ENCODE peak calls at places on chromosome 9, in eight cellular contexts. N is neural progenitor cell; L is lower leg skin; C is B cell; B is progenitor cell of endocrine pancreas; G is lung; Q is fibroblast of villous mesenchyme; Z is CD4-positive, alpha-beta T cell. U is an unnamed sample.

GRCh38 chr9:106072421-106072820 is 378.1 kb downstream of the TMEM38B start:
- DNase-seq in N (no peak), L (no peak), C (no peak), B (no peak), G (no peak), Q (no peak), Z (no peak), U (no peak)

GRCh38 chr9:124629600-124629999 is 122.4 kb upstream of the NR5A1 start:
- DNase-seq in N (no peak), L (no peak), C (no peak), B (no peak), G (no peak), Q (no peak), Z (no peak), U (peak)

GRCh38 chr9:123217148-123217585 is 51.2 kb downstream of the STRBP start:
- DNase-seq in N (no peak), L (no peak), C (no peak), B (no peak), G (no peak), Q (peak), Z (no peak), U (no peak)

GRCh38 chr9:22108581-22109370 is 99.7 kb upstream of the CDKN2B start:
- DNase-seq in N (no peak), L (no peak), C (no peak), B (no peak), G (no peak), Q (peak), Z (no peak), U (no peak)

GRCh38 chr9:71975833-71976232 is 64.4 kb downstream of the C9orf85 start:
- DNase-seq in N (no peak), L (no peak), C (no peak), B (no peak), G (no peak), Q (peak), Z (no peak), U (no peak)

GRCh38 chr9:122131401-122131921 is 28.1 kb downstream of the NDUFA8 start:
- DNase-seq in N (peak), L (no peak), C (no peak), B (no peak), G (no peak), Q (no peak), Z (no peak), U (no peak)

GRCh38 chr9:124137009-124137943 is 120.5 kb upstream of the NEK6 start:
- DNase-seq in N (no peak), L (no peak), C (no peak), B (no peak), G (no peak), Q (no peak), Z (no peak), U (peak)

GRCh38 chr9:79769476-79770275 is 197.9 kb downstream of the TLE4 start:
- DNase-seq in N (no peak), L (no peak), C (no peak), B (no peak), G (no peak), Q (no peak), Z (no peak), U (no peak)

GRCh38 chr9:133347985-133348762 is at the start of the genes MED22 and RPL7A:
- DNase-seq in N (peak), L (peak), C (peak), B (peak), G (peak), Q (peak), Z (peak), U (peak)

DNA sequence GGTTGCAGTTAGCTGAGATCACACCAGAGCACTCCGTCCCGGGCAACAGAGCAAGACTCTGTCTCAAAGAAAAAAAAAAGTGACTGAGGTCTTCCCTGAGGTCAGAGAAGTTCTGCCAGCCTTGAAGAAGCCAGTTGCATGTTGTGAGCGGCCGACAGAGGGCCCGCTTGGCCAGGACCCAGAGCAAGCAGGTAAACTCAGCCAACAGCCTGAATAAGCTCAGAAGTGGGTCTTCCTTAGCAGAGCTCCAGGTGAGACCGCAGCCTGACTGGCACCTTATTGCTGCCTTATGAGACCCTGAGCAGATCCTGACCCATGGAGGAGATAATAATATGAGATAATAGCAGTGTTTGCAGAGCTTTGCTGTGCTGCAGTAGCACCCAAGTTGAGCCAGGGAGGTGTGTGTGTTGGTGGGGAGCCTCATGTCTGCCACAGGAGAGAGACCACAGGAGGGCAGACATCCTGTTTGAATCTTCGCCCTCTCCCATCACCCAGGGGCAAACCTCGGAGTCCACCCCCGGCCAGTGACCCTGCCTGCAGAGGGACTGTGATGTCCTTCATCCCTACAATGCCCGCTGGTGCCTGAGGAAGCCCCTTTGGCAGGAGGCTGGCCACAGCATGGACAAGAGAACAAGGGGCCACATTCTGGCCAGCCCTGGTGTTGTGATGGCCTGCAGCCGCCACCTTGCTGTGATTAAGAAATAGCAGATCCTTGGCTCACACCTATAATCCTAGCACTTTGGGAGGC is 10.8 kb upstream of the BARX1 start:
- DNase-seq in N (no peak), L (no peak), C (peak), B (no peak), G (no peak), Q (no peak), Z (no peak), U (peak)
- TF ChIP-seq CTCF in N (peak), L (no peak), C (no peak), B (peak), G (no peak), Q (no peak), Z (no peak), U (no peak)

GRCh38 chr9:136697821-136698526 is 10.7 kb upstream of the AGPAT2 start:
- DNase-seq in N (no peak), L (no peak), C (no peak), B (no peak), G (no peak), Q (no peak), Z (no peak), U (no peak)
- TF ChIP-seq CTCF in N (no peak), L (no peak), C (no peak), B (no peak), G (no peak), Q (no peak), Z (no peak), U (no peak)

GRCh38 chr9:130432362-130432761 is 12.4 kb upstream of the ASS1 start:
- DNase-seq in N (no peak), L (no peak), C (no peak), B (no peak), G (no peak), Q (no peak), Z (no peak), U (no peak)
- TF ChIP-seq CTCF in N (no peak), L (no peak), C (no peak), B (no peak), G (no peak), Q (no peak), Z (no peak), U (no peak)

DNA sequence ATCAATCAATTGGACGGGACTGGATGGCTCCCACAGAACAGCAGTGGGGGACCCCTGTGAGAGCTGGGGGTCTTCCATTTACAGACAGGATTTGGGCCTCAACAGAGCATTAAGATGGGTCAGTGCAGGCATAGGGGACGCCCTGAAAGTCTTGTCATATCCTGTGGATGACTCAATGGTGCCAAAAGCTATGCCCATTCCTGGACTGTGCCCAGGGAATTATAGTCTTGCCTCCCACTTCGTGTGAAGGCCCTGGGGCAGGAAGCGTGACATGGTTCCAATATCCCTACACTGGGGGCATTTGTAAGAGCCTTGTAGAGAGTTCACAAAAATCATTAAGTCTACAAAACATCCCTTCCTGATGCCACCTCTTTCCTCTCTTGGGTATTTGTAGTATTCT is 215.7 kb upstream of the TNC start:
- DNase-seq in N (no peak), L (no peak), C (no peak), B (no peak), G (no peak), Q (no peak), Z (no peak), U (no peak)
- TF ChIP-seq CTCF in N (no peak), L (no peak), C (no peak), B (no peak), G (no peak), Q (no peak), Z (no peak), U (no peak)

GRCh38 chr9:32399110-32399815 is 14.8 kb downstream of the ACO1 start:
- DNase-seq in N (no peak), L (no peak), C (no peak), B (no peak), G (no peak), Q (peak), Z (no peak), U (no peak)

GRCh38 chr9:32398207-32398606 is 13.8 kb downstream of the ACO1 start:
- DNase-seq in N (no peak), L (no peak), C (no peak), B (no peak), G (no peak), Q (peak), Z (no peak), U (no peak)

GRCh38 chr9:32394381-32395049 is 10.1 kb downstream of the ACO1 start:
- DNase-seq in N (no peak), L (no peak), C (no peak), B (no peak), G (no peak), Q (no peak), Z (no peak), U (no peak)

GRCh38 chr9:32401471-32401870 is 17.0 kb downstream of the ACO1 start:
- DNase-seq in N (no peak), L (no peak), C (no peak), B (no peak), G (no peak), Q (no peak), Z (no peak), U (no peak)

DNA sequence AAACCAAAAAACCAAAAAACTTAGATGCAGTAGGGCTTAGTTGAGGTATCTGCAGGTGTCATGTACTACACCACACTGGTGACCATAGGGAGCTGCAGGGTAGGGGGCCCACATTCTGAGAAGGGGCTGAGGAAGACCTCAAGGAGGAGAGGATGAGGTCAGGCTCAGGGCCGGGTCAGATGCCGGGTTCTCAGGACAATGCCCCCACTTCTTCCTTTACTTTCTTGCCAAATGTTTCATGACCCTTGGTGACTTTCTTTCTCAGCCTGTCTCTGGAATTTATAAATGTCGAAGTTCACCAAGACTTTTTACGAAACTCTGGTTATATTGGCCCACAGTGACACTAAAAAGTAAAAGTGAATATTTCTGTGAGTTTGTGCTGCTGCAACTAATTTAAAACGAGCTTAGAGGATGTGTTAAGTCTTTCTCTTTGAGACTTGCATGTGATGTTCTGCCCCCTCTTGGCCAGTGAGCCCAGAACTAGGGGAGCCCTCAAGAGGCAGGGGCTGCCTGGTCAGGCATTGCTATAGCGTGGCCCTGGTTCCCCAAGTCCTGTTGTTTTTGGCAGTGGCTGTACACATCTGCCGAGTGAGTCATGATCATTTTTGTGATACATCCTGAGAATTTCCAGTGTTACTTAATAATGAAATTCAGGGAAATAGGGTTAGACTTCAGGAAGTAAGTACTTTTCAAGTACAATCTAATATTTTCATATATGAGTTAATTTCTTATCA is 11.2 kb downstream of the ACO1 start:
- DNase-seq in N (no peak), L (peak), C (no peak), B (no peak), G (no peak), Q (peak), Z (no peak), U (no peak)
- TF ChIP-seq CTCF in N (no peak), L (no peak), C (no peak), B (no peak), G (no peak), Q (peak), Z (no peak), U (no peak)

GRCh38 chr9:107895524-107896001 is 406.0 kb upstream of the KLF4 start:
- DNase-seq in N (no peak), L (no peak), C (no peak), B (no peak), G (no peak), Q (peak), Z (no peak), U (no peak)
- TF ChIP-seq CTCF in N (no peak), L (no peak), C (no peak), B (no peak), G (no peak), Q (no peak), Z (no peak), U (no peak)

GRCh38 chr9:16985559-16986348 is 115.3 kb upstream of the BNC2 start:
- DNase-seq in N (no peak), L (no peak), C (no peak), B (no peak), G (no peak), Q (no peak), Z (no peak), U (no peak)

GRCh38 chr9:16992138-16992537 is 121.7 kb upstream of the BNC2 start:
- DNase-seq in N (no peak), L (no peak), C (no peak), B (no peak), G (no peak), Q (no peak), Z (no peak), U (no peak)

GRCh38 chr9:16982780-16983179 is 112.3 kb upstream of the BNC2 start:
- DNase-seq in N (no peak), L (no peak), C (no peak), B (no peak), G (no peak), Q (no peak), Z (no peak), U (no peak)

DNA sequence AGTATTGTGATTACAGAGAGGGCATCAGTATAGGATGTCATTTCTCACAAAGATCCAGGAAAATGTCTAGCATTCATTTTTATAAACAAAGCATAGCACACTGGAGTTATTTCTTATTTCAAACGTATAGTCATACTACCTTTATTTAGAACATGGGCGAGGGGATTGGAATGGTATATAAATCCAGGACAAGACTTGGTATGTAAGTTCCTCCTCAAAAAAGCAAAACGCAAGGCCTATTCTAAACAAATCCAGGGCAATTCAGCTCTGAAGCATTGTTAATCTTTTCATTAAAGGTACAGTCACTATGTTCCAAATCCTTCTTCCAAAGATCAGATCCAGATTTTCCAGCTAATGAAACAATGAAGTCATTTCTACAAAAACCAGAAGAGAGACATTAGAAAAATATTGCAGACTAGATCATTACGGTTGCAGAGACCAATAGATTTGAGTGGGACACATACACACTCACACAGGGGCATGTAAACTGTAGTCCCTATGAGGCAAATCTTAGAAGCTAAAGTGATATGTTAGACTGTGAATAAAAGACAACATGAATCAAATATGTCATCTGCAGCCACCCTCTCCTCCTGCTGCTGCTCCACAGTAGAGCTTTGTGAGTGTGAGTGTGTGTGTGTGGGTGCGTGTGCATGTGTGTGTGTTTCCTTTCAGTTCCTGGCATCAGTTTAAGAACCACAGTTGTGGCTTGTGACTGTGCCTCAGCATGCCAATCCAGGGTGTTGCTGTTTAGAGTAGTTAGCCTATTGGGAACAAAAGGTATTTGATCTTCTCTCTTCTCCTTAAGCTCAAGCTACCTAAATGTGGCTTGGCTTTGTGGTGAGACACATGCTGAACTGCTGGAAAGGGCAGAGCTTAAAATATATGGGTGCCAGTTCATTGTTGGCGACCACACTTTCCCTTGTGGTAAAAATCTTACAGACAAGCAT is 116.2 kb upstream of the BNC2 start:
- DNase-seq in N (no peak), L (no peak), C (no peak), B (no peak), G (no peak), Q (peak), Z (no peak), U (no peak)
- TF ChIP-seq CTCF in N (no peak), L (no peak), C (no peak), B (no peak), G (no peak), Q (no peak), Z (no peak), U (no peak)

DNA sequence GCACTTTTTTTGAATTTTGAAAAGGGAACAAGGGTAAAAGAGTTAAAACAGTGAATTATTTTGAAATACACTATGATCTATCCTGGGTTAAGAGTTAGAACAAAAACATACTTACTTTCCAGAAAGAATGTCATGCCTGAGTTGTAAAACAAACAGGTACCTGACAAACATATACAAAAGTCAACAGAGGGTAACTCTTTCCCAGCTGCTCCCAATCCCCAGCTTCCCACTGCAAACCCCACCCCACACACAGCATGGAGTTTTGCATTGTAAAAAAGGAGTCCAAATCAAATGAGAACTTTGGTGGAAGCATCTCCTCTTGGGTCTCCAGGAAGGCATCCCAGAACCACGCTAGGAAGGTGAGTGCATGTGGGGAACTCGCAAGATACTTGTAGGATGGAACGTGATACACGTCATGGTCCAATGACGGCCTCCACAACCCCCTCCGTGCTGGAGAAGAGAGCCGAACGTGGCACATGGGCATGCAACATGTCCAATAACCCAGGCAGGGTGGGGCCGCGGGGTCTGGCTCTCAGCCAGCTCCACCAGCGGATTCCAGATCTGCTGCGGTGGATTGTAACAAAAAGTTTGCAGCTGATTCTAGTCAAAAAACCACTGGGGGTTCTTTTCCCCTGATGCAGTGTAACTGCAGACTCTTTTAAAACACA is 55.9 kb downstream of the EPB41L4B start:
- DNase-seq in N (no peak), L (no peak), C (no peak), B (no peak), G (no peak), Q (no peak), Z (no peak), U (no peak)
- TF ChIP-seq CTCF in N (no peak), L (no peak), C (no peak), B (no peak), G (no peak), Q (no peak), Z (no peak), U (no peak)

GRCh38 chr9:128656416-128657343 is at the start of gene DYNC2I2:
- DNase-seq in N (peak), L (peak), C (peak), B (peak), G (peak), Q (peak), Z (peak), U (peak)
- TF ChIP-seq CTCF in N (peak), L (no peak), C (no peak), B (no peak), G (no peak), Q (no peak), Z (no peak), U (no peak)

GRCh38 chr9:3473402-3473801 is 52.4 kb downstream of the RFX3 start:
- DNase-seq in N (no peak), L (no peak), C (peak), B (no peak), G (no peak), Q (no peak), Z (no peak), U (peak)

GRCh38 chr9:3468407-3469205 is 57.2 kb downstream of the RFX3 start:
- DNase-seq in N (no peak), L (no peak), C (no peak), B (no peak), G (no peak), Q (no peak), Z (no peak), U (no peak)

GRCh38 chr9:3464033-3464638 is 61.7 kb downstream of the RFX3 start:
- DNase-seq in N (no peak), L (no peak), C (no peak), B (no peak), G (no peak), Q (peak), Z (no peak), U (no peak)

DNA sequence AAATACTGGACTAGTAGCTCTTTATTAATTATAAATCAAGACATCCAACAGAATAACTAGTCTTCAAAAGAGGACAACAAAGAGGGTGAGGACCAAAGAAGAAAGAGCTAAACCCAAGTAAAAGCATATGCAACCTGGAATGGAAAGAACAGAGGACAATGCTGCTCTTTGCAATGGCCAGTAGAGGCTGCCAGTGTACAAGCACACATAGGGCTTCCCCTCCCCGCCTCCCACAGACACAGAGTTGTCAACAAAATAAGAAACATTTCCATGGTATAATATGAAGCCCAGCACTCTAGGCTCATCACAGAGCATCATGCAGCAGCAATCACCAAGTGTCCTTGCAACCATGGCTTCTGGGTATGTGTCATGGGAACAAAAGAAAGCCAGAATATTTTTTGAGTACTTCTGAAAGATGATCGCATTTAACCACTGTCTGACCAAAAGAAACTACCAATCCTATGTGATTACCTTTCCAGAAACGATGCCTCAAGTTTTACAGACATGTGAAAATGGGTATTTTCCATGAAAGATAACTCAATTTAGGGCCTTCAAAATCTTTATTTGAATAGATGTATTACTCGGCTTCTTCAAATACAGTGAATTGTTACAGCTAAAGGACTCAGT is 58.1 kb downstream of the RFX3 start:
- DNase-seq in N (peak), L (peak), C (peak), B (no peak), G (peak), Q (peak), Z (peak), U (peak)
- TF ChIP-seq CTCF in N (peak), L (no peak), C (peak), B (peak), G (peak), Q (peak), Z (peak), U (peak)